ENCODE peak calls at places on chromosomes 4 and X, in eight cellular contexts. J is GM12878, X is endothelial cell of umbilical vein, M is H1, T is HCT116, O is GM23338, D is HepG2, Q is K562. L is an unnamed sample.

GRCh38 chr4:82429728-82430192 is 502 bp downstream of the HNRNPDL start:
- DNase-seq in J (no peak), X (no peak), M (no peak), T (no peak), O (peak), D (no peak), Q (no peak), L (no peak)

GRCh38 chr4:8252301-8253173 is 17.0 kb upstream of the HTRA3 start:
- DNase-seq in J (no peak), X (no peak), M (no peak), T (no peak), O (no peak), D (no peak), Q (peak), L (no peak)

GRCh38 chr4:41369680-41370079 is 113.0 kb downstream of the UCHL1 start:
- DNase-seq in J (no peak), X (peak), M (no peak), T (no peak), O (no peak), D (no peak), Q (no peak), L (no peak)

GRCh38 chr4:78588894-78589545 is 37.5 kb downstream of the ANXA3 start:
- DNase-seq in J (no peak), X (no peak), M (no peak), T (no peak), O (no peak), D (no peak), Q (no peak), L (no peak)

GRCh38 chr4:77501851-77502250 is 103.8 kb upstream of the CXCL13 start:
- DNase-seq in J (no peak), X (no peak), M (no peak), T (no peak), O (no peak), D (no peak), Q (no peak), L (no peak)

GRCh38 chrX:109732319-109732779 is 708 bp downstream of the ACSL4 start:
- DNase-seq in J (no peak), X (peak), M (peak), T (no peak), O (peak), D (no peak), Q (peak), L (no peak)

GRCh38 chr4:100170986-100171385 is 19.3 kb downstream of the DDIT4L start:
- DNase-seq in J (no peak), X (peak), M (no peak), T (no peak), O (no peak), D (no peak), Q (no peak), L (no peak)

GRCh38 chrX:127578395-127578794 is 473.8 kb downstream of the ACTRT1 start:
- DNase-seq in J (no peak), X (no peak), M (no peak), T (no peak), O (no peak), D (no peak), Q (no peak), L (no peak)

GRCh38 chr4:68372588-68372987 is 22.7 kb upstream of the YTHDC1 start:
- DNase-seq in J (no peak), X (no peak), M (no peak), T (no peak), O (peak), D (no peak), Q (no peak), L (no peak)

GRCh38 chrX:43785930-43786591 is 96.2 kb downstream of the MAOB start:
- DNase-seq in J (no peak), X (no peak), M (no peak), T (no peak), O (no peak), D (no peak), Q (no peak), L (no peak)

GRCh38 chr4:91989914-91990313 is 313.9 kb upstream of the GRID2 start:
- DNase-seq in J (no peak), X (no peak), M (no peak), T (no peak), O (peak), D (no peak), Q (no peak), L (no peak)

GRCh38 chrX:18654873-18655836 is 16.8 kb downstream of the RS1 start:
- DNase-seq in J (no peak), X (no peak), M (no peak), T (no peak), O (no peak), D (peak), Q (no peak), L (no peak)

GRCh38 chrX:11265352-11265751 is 27.9 kb upstream of the AMELX start:
- DNase-seq in J (no peak), X (no peak), M (no peak), T (no peak), O (no peak), D (no peak), Q (no peak), L (no peak)

GRCh38 chr4:155592568-155593343 is 73.9 kb upstream of the GUCY1A1 start:
- DNase-seq in J (no peak), X (no peak), M (no peak), T (no peak), O (no peak), D (no peak), Q (no peak), L (peak)

GRCh38 chrX:72308209-72308565 is 2.5 kb upstream of the CITED1 start:
- DNase-seq in J (no peak), X (no peak), M (no peak), T (no peak), O (no peak), D (no peak), Q (no peak), L (no peak)

GRCh38 chr4:2624782-2625548 is 88.5 kb downstream of the FAM193A start:
- DNase-seq in J (no peak), X (no peak), M (no peak), T (no peak), O (no peak), D (no peak), Q (no peak), L (no peak)

GRCh38 chr4:48296330-48296729 is 26.7 kb upstream of the TEC start:
- DNase-seq in J (no peak), X (no peak), M (no peak), T (no peak), O (peak), D (no peak), Q (no peak), L (no peak)

GRCh38 chr4:41796545-41797210 is 48.2 kb upstream of the PHOX2B start:
- DNase-seq in J (no peak), X (no peak), M (peak), T (no peak), O (peak), D (no peak), Q (no peak), L (no peak)

GRCh38 chr4:152780267-152780811 is 585 bp downstream of the ARFIP1 start:
- DNase-seq in J (no peak), X (no peak), M (no peak), T (no peak), O (peak), D (peak), Q (peak), L (no peak)

GRCh38 chr4:128720270-128720669 is 89.2 kb upstream of the JADE1 start:
- DNase-seq in J (no peak), X (no peak), M (no peak), T (no peak), O (no peak), D (no peak), Q (peak), L (no peak)

GRCh38 chr4:36392049-36392448 is 110.6 kb downstream of the DTHD1 start:
- DNase-seq in J (no peak), X (no peak), M (no peak), T (no peak), O (no peak), D (no peak), Q (no peak), L (no peak)

DNA sequence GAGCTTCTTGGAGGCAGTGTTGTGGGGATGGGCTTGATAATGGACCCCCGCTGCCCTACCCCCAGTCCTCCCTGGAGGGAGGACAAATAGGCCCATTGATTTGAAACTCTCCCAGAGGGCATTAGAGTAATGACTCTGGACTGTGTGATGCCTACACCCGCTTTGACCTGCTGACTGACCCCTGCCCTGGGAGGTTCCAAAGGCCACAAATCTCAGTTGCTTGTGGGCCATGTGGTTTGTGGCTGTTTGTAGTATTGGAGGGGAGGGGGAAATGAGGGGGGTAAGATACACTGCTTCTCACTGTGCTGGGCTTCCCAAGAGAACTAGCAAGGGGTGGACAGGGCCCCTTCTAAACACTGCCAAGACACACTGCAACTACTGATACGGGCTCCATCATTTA is 27.6 kb upstream of the BCORL1 start:
- DNase-seq in J (no peak), X (no peak), M (no peak), T (no peak), O (no peak), D (no peak), Q (no peak), L (no peak)
- TF ChIP-seq EZH2 in J (no peak), X (no peak), M (no peak), T (no peak), O (no peak), D (no peak), Q (no peak), L (no peak)

DNA sequence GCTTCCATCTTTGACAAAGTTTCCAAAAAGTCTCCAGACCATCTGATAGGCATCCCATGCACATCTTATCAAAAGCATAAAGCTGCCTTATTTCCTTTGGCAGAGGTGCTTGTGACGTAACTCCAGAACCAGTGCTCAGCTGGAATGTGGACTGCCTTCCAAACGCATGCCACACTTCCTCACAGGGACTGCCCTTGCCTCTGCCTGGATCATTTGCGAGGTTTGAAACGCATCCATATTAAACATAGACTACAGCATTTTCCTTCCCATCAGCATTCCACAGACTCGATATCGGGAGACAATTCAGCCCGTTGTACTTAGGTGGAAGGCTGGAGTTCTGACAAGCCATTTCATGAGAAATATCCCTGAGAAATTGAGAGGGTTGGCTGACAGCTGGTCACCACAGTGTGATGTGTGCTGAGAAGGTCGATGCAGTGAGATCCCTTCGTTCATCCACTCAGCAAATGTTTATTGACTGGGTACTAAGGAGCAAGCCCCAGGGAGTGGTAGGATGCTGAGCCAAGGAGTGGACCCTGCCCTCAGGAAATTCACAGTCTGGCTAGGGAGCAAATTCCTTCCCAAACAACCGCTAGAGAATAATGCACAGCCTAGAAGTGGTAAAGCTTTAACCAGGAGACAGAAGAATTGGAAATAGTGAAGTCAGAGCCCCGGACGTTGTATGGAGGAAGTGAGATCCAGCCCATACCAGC is 376.0 kb downstream of the BCOR start:
- DNase-seq in J (no peak), X (peak), M (no peak), T (no peak), O (no peak), D (no peak), Q (no peak), L (no peak)
- TF ChIP-seq POLR2AphosphoS5 in J (no peak), X (no peak), M (no peak), T (no peak), O (no peak), D (no peak), Q (no peak), L (no peak)

GRCh38 chrX:40310016-40310415 is 212.3 kb upstream of the BCOR start:
- DNase-seq in J (no peak), X (no peak), M (no peak), T (no peak), O (no peak), D (no peak), Q (no peak), L (no peak)

GRCh38 chrX:40304115-40304514 is 206.4 kb upstream of the BCOR start:
- DNase-seq in J (no peak), X (no peak), M (no peak), T (no peak), O (no peak), D (no peak), Q (no peak), L (no peak)

GRCh38 chrX:40303256-40304077 is 205.7 kb upstream of the BCOR start:
- DNase-seq in J (no peak), X (no peak), M (no peak), T (no peak), O (no peak), D (no peak), Q (no peak), L (no peak)

GRCh38 chrX:40313269-40313668 is 215.5 kb upstream of the BCOR start:
- DNase-seq in J (no peak), X (no peak), M (no peak), T (no peak), O (no peak), D (no peak), Q (no peak), L (no peak)

DNA sequence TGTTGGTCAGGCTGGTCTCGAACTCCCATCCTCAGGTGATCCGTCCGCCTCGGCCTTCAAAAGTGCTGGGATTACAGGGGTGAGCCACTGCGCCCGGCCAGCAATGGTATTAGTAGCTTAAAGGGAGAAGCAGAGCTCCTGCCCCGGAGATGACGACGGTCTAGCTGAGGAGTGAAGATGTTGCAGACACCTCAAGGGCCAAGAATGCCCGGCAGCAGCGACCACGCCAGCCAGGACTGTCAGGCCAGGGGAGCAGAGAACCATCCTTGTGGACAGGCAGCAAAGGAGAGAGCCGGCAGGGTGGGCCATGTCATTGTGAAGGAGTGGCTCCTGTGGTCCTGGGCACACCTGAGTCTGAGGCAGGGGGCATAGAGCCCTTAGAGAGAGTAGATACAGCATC is 210.1 kb upstream of the BCOR start:
- DNase-seq in J (no peak), X (no peak), M (no peak), T (no peak), O (no peak), D (no peak), Q (no peak), L (no peak)
- TF ChIP-seq EZH2 in J (no peak), X (no peak), M (no peak), T (no peak), O (no peak), D (no peak), Q (no peak), L (no peak)

GRCh38 chrX:23742174-23742692 is 843 bp downstream of the ACOT9 start:
- DNase-seq in J (no peak), X (peak), M (no peak), T (no peak), O (peak), D (peak), Q (peak), L (peak)
- TF ChIP-seq POLR2AphosphoS5 in J (no peak), X (no peak), M (no peak), T (peak), O (no peak), D (no peak), Q (no peak), L (no peak)

GRCh38 chr4:1512081-1512737 is 106.0 kb upstream of the NKX1-1 start:
- DNase-seq in J (no peak), X (no peak), M (no peak), T (no peak), O (no peak), D (no peak), Q (no peak), L (no peak)
- TF ChIP-seq EZH2 in J (no peak), X (no peak), M (no peak), T (no peak), O (no peak), D (no peak), Q (no peak), L (no peak)

GRCh38 chr4:165027762-165028402 is 3.9 kb upstream of the TRIM60 start:
- DNase-seq in J (no peak), X (no peak), M (no peak), T (no peak), O (no peak), D (no peak), Q (no peak), L (no peak)

DNA sequence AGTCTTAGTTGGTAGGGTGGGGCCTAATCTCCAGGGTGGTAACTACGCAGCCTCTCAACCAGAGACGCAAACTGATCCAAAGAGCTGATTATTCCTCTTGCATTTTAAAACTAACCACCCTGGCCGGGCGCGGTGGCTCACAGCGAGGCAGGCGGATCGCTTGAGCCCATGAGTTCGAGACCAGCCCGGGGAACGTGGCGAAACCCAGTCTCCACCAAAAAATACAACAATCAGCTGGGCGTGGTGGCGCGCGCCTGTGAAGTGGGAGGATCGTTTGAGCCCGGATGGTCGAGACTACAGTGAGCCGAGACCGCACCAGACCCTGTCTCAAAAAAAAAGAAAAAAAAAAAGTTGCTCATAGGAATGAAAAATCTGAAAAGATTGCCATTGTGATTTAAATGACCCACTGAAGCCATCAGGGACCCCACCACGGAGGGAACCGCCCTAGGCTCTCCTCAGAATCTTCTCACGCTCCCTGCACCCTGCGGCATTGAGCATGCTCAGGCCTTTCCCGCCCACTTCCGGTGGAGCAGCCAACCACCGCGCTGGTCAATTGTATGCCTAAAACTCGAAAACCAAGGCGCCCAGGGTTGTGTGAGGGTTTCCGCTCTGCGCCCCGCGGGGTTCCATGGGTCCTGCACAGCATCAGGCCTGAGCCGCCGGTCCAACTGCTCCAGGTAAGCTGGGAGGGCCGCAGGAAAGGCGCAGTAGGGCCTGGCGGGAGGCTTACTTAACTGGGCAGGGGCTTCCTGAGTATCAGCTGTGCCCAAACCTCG is at the start of gene TRIM60:
- DNase-seq in J (no peak), X (no peak), M (no peak), T (no peak), O (peak), D (no peak), Q (no peak), L (no peak)
- TF ChIP-seq POLR2AphosphoS5 in J (no peak), X (no peak), M (no peak), T (no peak), O (no peak), D (no peak), Q (no peak), L (no peak)

GRCh38 chr4:146654976-146655761 is 16.5 kb downstream of the POU4F2 start:
- DNase-seq in J (no peak), X (no peak), M (peak), T (no peak), O (peak), D (no peak), Q (no peak), L (no peak)
- TF ChIP-seq EZH2 in J (no peak), X (peak), M (peak), T (no peak), O (peak), D (no peak), Q (no peak), L (no peak)

L was measured in SK-N-MC.